ENCODE peak calls at places on chromosomes 1 and 21, in five cellular contexts. One of them, this sample, is unnamed.
A peak's percentile ranks its signal among the peaks of the same experiment; 100 is the strongest.

GRCh38 chr1:199220046-199220445 is 581.2 kb downstream of the PTPRC start:
- DNase-seq in A549: no peak
- DNase-seq in HepG2: no peak
- DNase-seq in K562: no peak
- DNase-seq in GM12878: no peak
- DNase-seq in this sample: no peak

GRCh38 chr1:183493540-183494245 is 21.4 kb downstream of the SMG7 start:
- DNase-seq in A549: no peak
- DNase-seq in HepG2: no peak
- DNase-seq in K562: no peak
- DNase-seq in GM12878: no peak
- DNase-seq in this sample: no peak

GRCh38 chr1:42943166-42943565 is 15.5 kb downstream of the SLC2A1 start:
- DNase-seq in A549: no peak
- DNase-seq in HepG2: no peak
- DNase-seq in K562: no peak
- DNase-seq in GM12878: no peak
- DNase-seq in this sample: peak; percentile 68

GRCh38 chr21:31505975-31506374 is 153.5 kb upstream of the SOD1 start:
- DNase-seq in A549: no peak
- DNase-seq in HepG2: no peak
- DNase-seq in K562: no peak
- DNase-seq in GM12878: no peak
- DNase-seq in this sample: no peak

GRCh38 chr1:20834780-20835179 is 47.7 kb upstream of the HP1BP3 start:
- DNase-seq in A549: no peak
- DNase-seq in HepG2: no peak
- DNase-seq in K562: no peak
- DNase-seq in GM12878: no peak
- DNase-seq in this sample: no peak

GRCh38 chr1:206757524-206758266 is 12.9 kb upstream of the IL19 start:
- DNase-seq in A549: no peak
- DNase-seq in HepG2: no peak
- DNase-seq in K562: no peak
- DNase-seq in GM12878: no peak
- DNase-seq in this sample: no peak

GRCh38 chr1:13707211-13707610 is 7.2 kb downstream of the PRDM2 start:
- DNase-seq in A549: no peak
- DNase-seq in HepG2: no peak
- DNase-seq in K562: no peak
- DNase-seq in GM12878: no peak
- DNase-seq in this sample: no peak

GRCh38 chr1:32331549-32331948 is 4.5 kb downstream of the MARCKSL1 start:
- DNase-seq in A549: no peak
- DNase-seq in HepG2: no peak
- DNase-seq in K562: no peak
- DNase-seq in GM12878: no peak
- DNase-seq in this sample: no peak

GRCh38 chr1:46196609-46197008 is 1.6 kb downstream of the POMGNT1 start:
- DNase-seq in A549: no peak
- DNase-seq in HepG2: no peak
- DNase-seq in K562: no peak
- DNase-seq in GM12878: no peak
- DNase-seq in this sample: no peak

GRCh38 chr1:71780681-71781080 is 501.7 kb downstream of the NEGR1 start:
- DNase-seq in A549: no peak
- DNase-seq in HepG2: no peak
- DNase-seq in K562: no peak
- DNase-seq in GM12878: no peak
- DNase-seq in this sample: no peak

GRCh38 chr1:9629445-9630201 is 21.9 kb upstream of the PIK3CD start:
- DNase-seq in A549: no peak
- DNase-seq in HepG2: no peak
- DNase-seq in K562: no peak
- DNase-seq in GM12878: peak; percentile 71
- DNase-seq in this sample: no peak

GRCh38 chr1:78277253-78277652 is 213.5 kb upstream of the PTGFR start:
- DNase-seq in A549: no peak
- DNase-seq in HepG2: no peak
- DNase-seq in K562: no peak
- DNase-seq in GM12878: no peak
- DNase-seq in this sample: no peak

GRCh38 chr1:44721521-44722361 is 9.2 kb downstream of the RNU5D-1 start:
- DNase-seq in A549: peak; percentile 93
- DNase-seq in HepG2: peak; percentile 95
- DNase-seq in K562: peak; percentile 92
- DNase-seq in GM12878: peak; percentile 99
- DNase-seq in this sample: peak; percentile 99

GRCh38 chr1:58573138-58573537 is 3.9 kb downstream of the TACSTD2 start:
- DNase-seq in A549: no peak
- DNase-seq in HepG2: no peak
- DNase-seq in K562: no peak
- DNase-seq in GM12878: no peak
- DNase-seq in this sample: no peak

GRCh38 chr1:110615548-110616130 is 9.5 kb upstream of the KCNA2 start:
- DNase-seq in A549: peak; percentile 65
- DNase-seq in HepG2: peak; percentile 60
- DNase-seq in K562: peak; percentile 67
- DNase-seq in GM12878: no peak
- DNase-seq in this sample: peak; percentile 66

GRCh38 chr21:36768496-36768895 is 69.6 kb downstream of the SIM2 start:
- DNase-seq in A549: no peak
- DNase-seq in HepG2: no peak
- DNase-seq in K562: no peak
- DNase-seq in GM12878: no peak
- DNase-seq in this sample: no peak

GRCh38 chr21:29431680-29432079 is 133.0 kb downstream of the BACH1 start:
- DNase-seq in A549: no peak
- DNase-seq in HepG2: no peak
- DNase-seq in K562: no peak
- DNase-seq in GM12878: no peak
- DNase-seq in this sample: no peak

GRCh38 chr1:245290836-245291235 is 136.1 kb downstream of the KIF26B start:
- DNase-seq in A549: no peak
- DNase-seq in HepG2: no peak
- DNase-seq in K562: no peak
- DNase-seq in GM12878: no peak
- DNase-seq in this sample: no peak

DNA sequence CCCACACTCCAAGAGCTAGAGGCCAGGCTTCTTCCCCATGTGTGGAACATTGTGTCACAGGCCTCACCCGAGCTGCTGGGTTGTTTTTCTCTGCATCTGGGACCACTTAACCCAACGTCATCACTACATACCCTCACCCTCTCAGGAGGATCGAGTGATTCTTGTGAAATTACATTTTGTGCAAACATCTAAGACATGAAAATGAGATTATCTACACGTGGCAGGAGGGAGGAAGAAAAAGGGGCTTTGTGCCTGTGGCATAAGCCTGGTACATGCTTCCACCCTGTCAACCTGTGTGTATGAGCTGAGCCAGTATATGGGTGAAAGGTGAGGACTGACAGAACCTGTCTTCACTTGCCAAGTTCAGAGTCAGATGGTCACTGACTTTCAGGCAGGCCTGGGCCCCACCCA is 1.6 kb downstream of the CPT2 start:
- DNase-seq in A549: no peak
- DNase-seq in HepG2: no peak
- DNase-seq in K562: no peak
- DNase-seq in GM12878: no peak
- DNase-seq in this sample: no peak
- TF ChIP-seq CEBPB in A549: no peak
- TF ChIP-seq CEBPB in HepG2: no peak
- TF ChIP-seq CEBPB in K562: no peak
- TF ChIP-seq CEBPB in GM12878: no peak
- TF ChIP-seq CEBPB in this sample: no peak

GRCh38 chr1:62307516-62308492 is 11.4 kb downstream of the KANK4 start:
- DNase-seq in A549: no peak
- DNase-seq in HepG2: no peak
- DNase-seq in K562: no peak
- DNase-seq in GM12878: no peak
- DNase-seq in this sample: no peak

GRCh38 chr1:62309906-62310305 is 9.3 kb downstream of the KANK4 start:
- DNase-seq in A549: no peak
- DNase-seq in HepG2: no peak
- DNase-seq in K562: no peak
- DNase-seq in GM12878: no peak
- DNase-seq in this sample: no peak

GRCh38 chr1:62312698-62313097 is 6.5 kb downstream of the KANK4 start:
- DNase-seq in A549: no peak
- DNase-seq in HepG2: no peak
- DNase-seq in K562: no peak
- DNase-seq in GM12878: no peak
- DNase-seq in this sample: no peak

GRCh38 chr1:62314951-62315350 is 4.3 kb downstream of the KANK4 start:
- DNase-seq in A549: no peak
- DNase-seq in HepG2: no peak
- DNase-seq in K562: no peak
- DNase-seq in GM12878: no peak
- DNase-seq in this sample: no peak

GRCh38 chr1:62311473-62311943 is 7.7 kb downstream of the KANK4 start:
- DNase-seq in A549: no peak
- DNase-seq in HepG2: no peak
- DNase-seq in K562: no peak
- DNase-seq in GM12878: no peak
- DNase-seq in this sample: no peak
- TF ChIP-seq MAX in A549: no peak
- TF ChIP-seq MAX in HepG2: no peak
- TF ChIP-seq MAX in K562: no peak
- TF ChIP-seq MAX in GM12878: no peak
- TF ChIP-seq MAX in this sample: no peak

GRCh38 chr1:18917071-18917799 is 14.9 kb upstream of the ALDH4A1 start:
- DNase-seq in A549: no peak
- DNase-seq in HepG2: no peak
- DNase-seq in K562: no peak
- DNase-seq in GM12878: no peak
- DNase-seq in this sample: no peak
- TF ChIP-seq CEBPB in A549: no peak
- TF ChIP-seq CEBPB in HepG2: no peak
- TF ChIP-seq CEBPB in K562: no peak
- TF ChIP-seq CEBPB in GM12878: no peak
- TF ChIP-seq CEBPB in this sample: no peak

DNA sequence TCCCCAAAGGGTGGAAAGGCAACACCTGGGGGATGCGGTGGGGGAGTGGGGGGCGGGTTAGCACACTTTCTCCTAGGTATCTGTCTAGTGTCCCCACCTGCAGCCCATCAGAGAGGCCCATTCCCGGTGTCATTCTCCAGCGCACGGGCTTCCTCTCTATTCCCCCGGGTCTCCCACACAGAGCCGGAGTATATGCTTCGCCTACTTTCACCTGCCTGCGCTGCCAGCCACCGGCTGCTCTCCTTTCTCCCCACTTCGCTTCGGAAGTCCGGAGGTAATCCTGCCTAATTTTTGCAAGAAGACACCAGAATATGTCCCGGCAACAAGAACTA is 852 bp downstream of the RGS7 start:
- DNase-seq in A549: no peak
- DNase-seq in HepG2: no peak
- DNase-seq in K562: no peak
- DNase-seq in GM12878: no peak
- DNase-seq in this sample: no peak
- TF ChIP-seq MAX in A549: no peak
- TF ChIP-seq MAX in HepG2: no peak
- TF ChIP-seq MAX in K562: no peak
- TF ChIP-seq MAX in GM12878: no peak
- TF ChIP-seq MAX in this sample: no peak

GRCh38 chr1:51840743-51841461 is 37.6 kb downstream of the NRDC start:
- DNase-seq in A549: no peak
- DNase-seq in HepG2: no peak
- DNase-seq in K562: no peak
- DNase-seq in GM12878: no peak
- DNase-seq in this sample: no peak
- TF ChIP-seq CEBPB in A549: no peak
- TF ChIP-seq CEBPB in HepG2: no peak
- TF ChIP-seq CEBPB in K562: no peak
- TF ChIP-seq CEBPB in GM12878: no peak
- TF ChIP-seq CEBPB in this sample: no peak

DNA sequence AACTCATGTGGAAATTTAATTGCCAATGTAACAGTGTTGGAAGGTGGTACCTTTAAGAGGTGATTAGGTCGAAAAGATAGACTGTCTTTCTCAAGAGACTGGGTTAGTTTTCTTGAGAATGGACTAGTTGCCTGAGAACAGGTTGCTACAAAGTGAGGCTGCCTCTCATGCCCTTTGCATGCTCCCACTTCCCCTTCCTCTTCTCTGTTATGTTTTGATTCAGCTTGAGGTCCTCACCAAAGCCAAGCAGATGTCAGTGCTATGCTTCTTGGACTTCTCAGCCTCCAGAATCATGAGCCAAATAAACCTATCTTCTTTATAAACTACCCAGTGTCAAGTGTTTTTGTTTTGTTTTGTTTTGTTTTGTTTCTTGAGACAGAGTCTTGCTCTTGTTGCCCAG is 187.0 kb upstream of the RUNX1 start:
- DNase-seq in A549: no peak
- DNase-seq in HepG2: no peak
- DNase-seq in K562: no peak
- DNase-seq in GM12878: peak; percentile 51
- DNase-seq in this sample: no peak
- TF ChIP-seq MAX in A549: no peak
- TF ChIP-seq MAX in HepG2: no peak
- TF ChIP-seq MAX in K562: no peak
- TF ChIP-seq MAX in GM12878: no peak
- TF ChIP-seq MAX in this sample: no peak